ENCODE peak calls at places on chromosome 14, in six cellular contexts. One of them, this sample, is unnamed.
A peak's percentile ranks its signal among the peaks of the same experiment; 100 is the strongest.

GRCh38 chr14:101219896-101220703 is 316.6 kb upstream of the RTL1 start:
- DNase-seq in heart left ventricle: no peak
- DNase-seq in mesothelial cell of epicardium: peak; percentile 36
- DNase-seq in transverse colon: no peak
- DNase-seq in omental fat pad: no peak
- DNase-seq in PC-9: no peak
- DNase-seq in this sample: peak; percentile 26

GRCh38 chr14:24734917-24735500 is 101.0 kb upstream of the GZMB start:
- DNase-seq in heart left ventricle: no peak
- DNase-seq in mesothelial cell of epicardium: no peak
- DNase-seq in transverse colon: peak; percentile 33
- DNase-seq in omental fat pad: no peak
- DNase-seq in PC-9: peak; percentile 40
- DNase-seq in this sample: no peak

GRCh38 chr14:91004987-91005386 is 55.5 kb downstream of the RPS6KA5 start:
- DNase-seq in heart left ventricle: no peak
- DNase-seq in mesothelial cell of epicardium: no peak
- DNase-seq in transverse colon: no peak
- DNase-seq in omental fat pad: no peak
- DNase-seq in PC-9: no peak
- DNase-seq in this sample: no peak

GRCh38 chr14:61217516-61217915 is 63.6 kb downstream of the TMEM30B start:
- DNase-seq in heart left ventricle: no peak
- DNase-seq in mesothelial cell of epicardium: no peak
- DNase-seq in transverse colon: no peak
- DNase-seq in omental fat pad: no peak
- DNase-seq in PC-9: no peak
- DNase-seq in this sample: no peak

GRCh38 chr14:91254456-91254855 is 10.0 kb upstream of the GPR68 start:
- DNase-seq in heart left ventricle: no peak
- DNase-seq in mesothelial cell of epicardium: no peak
- DNase-seq in transverse colon: no peak
- DNase-seq in omental fat pad: no peak
- DNase-seq in PC-9: no peak
- DNase-seq in this sample: no peak

GRCh38 chr14:91947196-91948184 is at the start of gene FBLN5:
- DNase-seq in heart left ventricle: peak; percentile 85
- DNase-seq in mesothelial cell of epicardium: peak; percentile 65
- DNase-seq in transverse colon: peak; percentile 48
- DNase-seq in omental fat pad: no peak
- DNase-seq in PC-9: peak; percentile 52
- DNase-seq in this sample: peak; percentile 72

GRCh38 chr14:22668863-22669262 is 24.7 kb upstream of the OR6J1 start:
- DNase-seq in heart left ventricle: no peak
- DNase-seq in mesothelial cell of epicardium: no peak
- DNase-seq in transverse colon: no peak
- DNase-seq in omental fat pad: no peak
- DNase-seq in PC-9: no peak
- DNase-seq in this sample: no peak

GRCh38 chr14:58882577-58883018 is 244.8 kb downstream of the DACT1 start:
- DNase-seq in heart left ventricle: no peak
- DNase-seq in mesothelial cell of epicardium: no peak
- DNase-seq in transverse colon: no peak
- DNase-seq in omental fat pad: no peak
- DNase-seq in PC-9: no peak
- DNase-seq in this sample: no peak

GRCh38 chr14:36514278-36515104 is 5.5 kb downstream of the NKX2-1 start:
- DNase-seq in heart left ventricle: no peak
- DNase-seq in mesothelial cell of epicardium: no peak
- DNase-seq in transverse colon: no peak
- DNase-seq in omental fat pad: no peak
- DNase-seq in PC-9: no peak
- DNase-seq in this sample: no peak

GRCh38 chr14:100665518-100666032 is 61.1 kb upstream of the DLK1 start:
- DNase-seq in heart left ventricle: peak; percentile 25
- DNase-seq in mesothelial cell of epicardium: no peak
- DNase-seq in transverse colon: peak; percentile 75
- DNase-seq in omental fat pad: no peak
- DNase-seq in PC-9: no peak
- DNase-seq in this sample: no peak

GRCh38 chr14:51507556-51508511 is 143.9 kb upstream of the FRMD6 start:
- DNase-seq in heart left ventricle: peak; percentile 79
- DNase-seq in mesothelial cell of epicardium: peak; percentile 52
- DNase-seq in transverse colon: peak; percentile 22
- DNase-seq in omental fat pad: no peak
- DNase-seq in PC-9: no peak
- DNase-seq in this sample: no peak

GRCh38 chr14:95597784-95598204 is 62.9 kb downstream of the GLRX5 start:
- DNase-seq in heart left ventricle: no peak
- DNase-seq in mesothelial cell of epicardium: peak; percentile 41
- DNase-seq in transverse colon: no peak
- DNase-seq in omental fat pad: no peak
- DNase-seq in PC-9: no peak
- DNase-seq in this sample: peak; percentile 62

GRCh38 chr14:33017016-33017415 is 78.3 kb downstream of the NPAS3 start:
- DNase-seq in heart left ventricle: no peak
- DNase-seq in mesothelial cell of epicardium: no peak
- DNase-seq in transverse colon: no peak
- DNase-seq in omental fat pad: no peak
- DNase-seq in PC-9: no peak
- DNase-seq in this sample: no peak

GRCh38 chr14:101000711-101001110 is 97.2 kb upstream of the RTL1 start:
- DNase-seq in heart left ventricle: no peak
- DNase-seq in mesothelial cell of epicardium: no peak
- DNase-seq in transverse colon: no peak
- DNase-seq in omental fat pad: no peak
- DNase-seq in PC-9: no peak
- DNase-seq in this sample: no peak

GRCh38 chr14:68630611-68631013 is 162.3 kb downstream of the ZFP36L1 start:
- DNase-seq in heart left ventricle: no peak
- DNase-seq in mesothelial cell of epicardium: peak; percentile 20
- DNase-seq in transverse colon: no peak
- DNase-seq in omental fat pad: no peak
- DNase-seq in PC-9: peak; percentile 22
- DNase-seq in this sample: peak; percentile 17

GRCh38 chr14:95507701-95508103 is 8.7 kb downstream of the SYNE3 start:
- DNase-seq in heart left ventricle: no peak
- DNase-seq in mesothelial cell of epicardium: no peak
- DNase-seq in transverse colon: no peak
- DNase-seq in omental fat pad: no peak
- DNase-seq in PC-9: peak; percentile 62
- DNase-seq in this sample: no peak

GRCh38 chr14:101979666-101980065 is 15.3 kb downstream of the DYNC1H1 start:
- DNase-seq in heart left ventricle: no peak
- DNase-seq in mesothelial cell of epicardium: no peak
- DNase-seq in transverse colon: no peak
- DNase-seq in omental fat pad: no peak
- DNase-seq in PC-9: no peak
- DNase-seq in this sample: no peak

GRCh38 chr14:24692382-24693352 is 58.7 kb upstream of the GZMB start:
- DNase-seq in heart left ventricle: no peak
- DNase-seq in mesothelial cell of epicardium: no peak
- DNase-seq in transverse colon: no peak
- DNase-seq in omental fat pad: no peak
- DNase-seq in PC-9: no peak
- DNase-seq in this sample: no peak

GRCh38 chr14:33569844-33570716 is 380.8 kb downstream of the EGLN3 start:
- DNase-seq in heart left ventricle: no peak
- DNase-seq in mesothelial cell of epicardium: no peak
- DNase-seq in transverse colon: no peak
- DNase-seq in omental fat pad: no peak
- DNase-seq in PC-9: no peak
- DNase-seq in this sample: no peak

GRCh38 chr14:55103005-55103640 is 25.9 kb upstream of the LGALS3 start:
- DNase-seq in heart left ventricle: peak; percentile 76
- DNase-seq in mesothelial cell of epicardium: peak; percentile 63
- DNase-seq in transverse colon: peak; percentile 91
- DNase-seq in omental fat pad: peak; percentile 64
- DNase-seq in PC-9: peak; percentile 98
- DNase-seq in this sample: peak; percentile 59

GRCh38 chr14:72111921-72112320 is 179.7 kb downstream of the RGS6 start:
- DNase-seq in heart left ventricle: no peak
- DNase-seq in mesothelial cell of epicardium: no peak
- DNase-seq in transverse colon: no peak
- DNase-seq in omental fat pad: no peak
- DNase-seq in PC-9: no peak
- DNase-seq in this sample: no peak

GRCh38 chr14:84894254-84894653 is 635.7 kb upstream of the FLRT2 start:
- DNase-seq in heart left ventricle: no peak
- DNase-seq in mesothelial cell of epicardium: no peak
- DNase-seq in transverse colon: no peak
- DNase-seq in omental fat pad: no peak
- DNase-seq in PC-9: no peak
- DNase-seq in this sample: no peak

GRCh38 chr14:87152701-87153100 is 840.3 kb downstream of the GALC start:
- DNase-seq in heart left ventricle: no peak
- DNase-seq in mesothelial cell of epicardium: no peak
- DNase-seq in transverse colon: no peak
- DNase-seq in omental fat pad: no peak
- DNase-seq in PC-9: no peak
- DNase-seq in this sample: no peak

GRCh38 chr14:68468437-68469207 is 324.2 kb downstream of the ZFP36L1 start:
- DNase-seq in heart left ventricle: no peak
- DNase-seq in mesothelial cell of epicardium: no peak
- DNase-seq in transverse colon: no peak
- DNase-seq in omental fat pad: no peak
- DNase-seq in PC-9: peak; percentile 99
- DNase-seq in this sample: no peak

GRCh38 chr14:85529803-85530574 is at the start of gene FLRT2:
- DNase-seq in heart left ventricle: peak; percentile 72
- DNase-seq in mesothelial cell of epicardium: no peak
- DNase-seq in transverse colon: no peak
- DNase-seq in omental fat pad: no peak
- DNase-seq in PC-9: no peak
- DNase-seq in this sample: no peak

GRCh38 chr14:20623798-20624197 is 17.7 kb downstream of the OR6S1 start:
- DNase-seq in heart left ventricle: no peak
- DNase-seq in mesothelial cell of epicardium: no peak
- DNase-seq in transverse colon: no peak
- DNase-seq in omental fat pad: no peak
- DNase-seq in PC-9: no peak
- DNase-seq in this sample: no peak

GRCh38 chr14:41570415-41571155 is 36.1 kb upstream of the LRFN5 start:
- DNase-seq in heart left ventricle: no peak
- DNase-seq in mesothelial cell of epicardium: no peak
- DNase-seq in transverse colon: no peak
- DNase-seq in omental fat pad: no peak
- DNase-seq in PC-9: no peak
- DNase-seq in this sample: no peak

GRCh38 chr14:41482861-41483260 is 123.8 kb upstream of the LRFN5 start:
- DNase-seq in heart left ventricle: no peak
- DNase-seq in mesothelial cell of epicardium: no peak
- DNase-seq in transverse colon: no peak
- DNase-seq in omental fat pad: no peak
- DNase-seq in PC-9: no peak
- DNase-seq in this sample: no peak

GRCh38 chr14:23437142-23438129 is 2.0 kb upstream of the MYH7 start:
- DNase-seq in heart left ventricle: no peak
- DNase-seq in mesothelial cell of epicardium: peak; percentile 14
- DNase-seq in transverse colon: no peak
- DNase-seq in omental fat pad: no peak
- DNase-seq in PC-9: no peak
- DNase-seq in this sample: peak; percentile 24

GRCh38 chr14:57089901-57090300 is 178.8 kb downstream of the EXOC5 start:
- DNase-seq in heart left ventricle: no peak
- DNase-seq in mesothelial cell of epicardium: no peak
- DNase-seq in transverse colon: no peak
- DNase-seq in omental fat pad: no peak
- DNase-seq in PC-9: peak; percentile 69
- DNase-seq in this sample: no peak
- TF ChIP-seq CTCF in heart left ventricle: no peak
- TF ChIP-seq CTCF in mesothelial cell of epicardium: no peak
- TF ChIP-seq CTCF in transverse colon: no peak
- TF ChIP-seq CTCF in omental fat pad: no peak
- TF ChIP-seq CTCF in PC-9: no peak
- TF ChIP-seq CTCF in this sample: no peak

GRCh38 chr14:76181546-76181945 is 29.8 kb downstream of the GPATCH2L start:
- DNase-seq in heart left ventricle: no peak
- DNase-seq in mesothelial cell of epicardium: no peak
- DNase-seq in transverse colon: no peak
- DNase-seq in omental fat pad: no peak
- DNase-seq in PC-9: no peak
- DNase-seq in this sample: no peak
- TF ChIP-seq CTCF in heart left ventricle: no peak
- TF ChIP-seq CTCF in mesothelial cell of epicardium: no peak
- TF ChIP-seq CTCF in transverse colon: peak; percentile 14
- TF ChIP-seq CTCF in omental fat pad: no peak
- TF ChIP-seq CTCF in PC-9: peak; percentile 62
- TF ChIP-seq CTCF in this sample: no peak

GRCh38 chr14:69922198-69922597 is 43.0 kb downstream of the SMOC1 start:
- DNase-seq in heart left ventricle: no peak
- DNase-seq in mesothelial cell of epicardium: no peak
- DNase-seq in transverse colon: no peak
- DNase-seq in omental fat pad: no peak
- DNase-seq in PC-9: no peak
- DNase-seq in this sample: no peak

GRCh38 chr14:69928111-69928523 is 48.9 kb downstream of the SMOC1 start:
- DNase-seq in heart left ventricle: no peak
- DNase-seq in mesothelial cell of epicardium: no peak
- DNase-seq in transverse colon: no peak
- DNase-seq in omental fat pad: no peak
- DNase-seq in PC-9: no peak
- DNase-seq in this sample: no peak

GRCh38 chr14:69921052-69921451 is 41.8 kb downstream of the SMOC1 start:
- DNase-seq in heart left ventricle: no peak
- DNase-seq in mesothelial cell of epicardium: no peak
- DNase-seq in transverse colon: no peak
- DNase-seq in omental fat pad: no peak
- DNase-seq in PC-9: no peak
- DNase-seq in this sample: no peak

GRCh38 chr14:69924181-69924580 is 45.0 kb downstream of the SMOC1 start:
- DNase-seq in heart left ventricle: no peak
- DNase-seq in mesothelial cell of epicardium: no peak
- DNase-seq in transverse colon: no peak
- DNase-seq in omental fat pad: no peak
- DNase-seq in PC-9: no peak
- DNase-seq in this sample: no peak
- TF ChIP-seq CTCF in heart left ventricle: no peak
- TF ChIP-seq CTCF in mesothelial cell of epicardium: no peak
- TF ChIP-seq CTCF in transverse colon: no peak
- TF ChIP-seq CTCF in omental fat pad: no peak
- TF ChIP-seq CTCF in PC-9: no peak
- TF ChIP-seq CTCF in this sample: no peak

GRCh38 chr14:47917344-47917954 is 242.0 kb upstream of the MDGA2 start:
- DNase-seq in heart left ventricle: no peak
- DNase-seq in mesothelial cell of epicardium: peak; percentile 45
- DNase-seq in transverse colon: no peak
- DNase-seq in omental fat pad: no peak
- DNase-seq in PC-9: no peak
- DNase-seq in this sample: peak; percentile 56
- TF ChIP-seq CTCF in heart left ventricle: peak; percentile 24
- TF ChIP-seq CTCF in mesothelial cell of epicardium: peak; percentile 71
- TF ChIP-seq CTCF in transverse colon: peak; percentile 33
- TF ChIP-seq CTCF in omental fat pad: no peak
- TF ChIP-seq CTCF in PC-9: peak; percentile 76
- TF ChIP-seq CTCF in this sample: no peak

DNA sequence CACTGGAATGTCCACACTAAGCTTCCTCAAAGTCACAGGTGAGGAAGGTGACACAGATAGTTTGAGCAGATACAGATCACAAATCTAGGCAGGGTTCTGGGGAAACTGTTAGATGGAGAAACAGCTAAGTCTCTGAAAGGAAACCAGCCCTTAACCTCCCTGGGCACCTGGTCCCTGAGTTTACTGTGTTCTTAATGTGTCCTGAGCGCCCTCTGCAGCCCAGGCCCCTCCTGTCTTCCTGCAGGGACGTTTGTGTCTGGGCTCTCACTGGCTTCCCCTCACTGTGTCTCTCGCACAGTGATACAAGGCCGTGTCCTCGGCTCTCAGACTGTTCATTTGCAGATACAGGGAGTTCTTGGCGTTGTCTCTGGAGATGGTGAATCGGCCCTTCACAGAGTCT is 684.3 kb downstream of the TMEM121 start:
- DNase-seq in heart left ventricle: no peak
- DNase-seq in mesothelial cell of epicardium: no peak
- DNase-seq in transverse colon: no peak
- DNase-seq in omental fat pad: no peak
- DNase-seq in PC-9: peak; percentile 36
- DNase-seq in this sample: no peak
- TF ChIP-seq CTCF in heart left ventricle: no peak
- TF ChIP-seq CTCF in mesothelial cell of epicardium: no peak
- TF ChIP-seq CTCF in transverse colon: no peak
- TF ChIP-seq CTCF in omental fat pad: no peak
- TF ChIP-seq CTCF in PC-9: no peak
- TF ChIP-seq CTCF in this sample: no peak

This sample was measured in H1.